ENCODE peak calls at places on chromosomes 3 and 15, in nine cellular contexts. R, D, U, M, I, P, K, E and J are unnamed samples.
A peak's percentile ranks its signal among the peaks of the same experiment; 100 is the strongest.

GRCh38 chr3:122676759-122677158 is 3.9 kb upstream of the PARP14 start:
- DNase-seq in R (no peak), D (no peak), U (no peak), M (no peak), I (no peak), P (no peak), K (no peak), E (no peak), J (no peak)

GRCh38 chr15:41262571-41262970 is 31.5 kb downstream of the CHP1 start:
- DNase-seq in R (no peak), D (no peak), U (no peak), M (no peak), I (no peak), P (no peak), K (no peak), E (no peak), J (no peak)

GRCh38 chr3:157103860-157104259 is 56.1 kb downstream of the CCNL1 start:
- DNase-seq in R (no peak), D (no peak), U (no peak), M (no peak), I (no peak), P (no peak), K (no peak), E (no peak), J (no peak)

GRCh38 chr3:5122741-5123706 is 932 bp downstream of the ARL8B start:
- DNase-seq in R (peak; percentile 50), D (peak; percentile 31), U (peak; percentile 70), M (peak; percentile 28), I (no peak), P (peak; percentile 46), K (no peak), E (no peak), J (no peak)

GRCh38 chr15:31267161-31268107 is 59.2 kb upstream of the KLF13 start:
- DNase-seq in R (no peak), D (no peak), U (peak; percentile 39), M (no peak), I (peak; percentile 44), P (no peak), K (no peak), E (no peak), J (peak; percentile 73)

GRCh38 chr15:73756947-73757513 is 3.9 kb upstream of the INSYN1 start:
- DNase-seq in R (no peak), D (no peak), U (no peak), M (no peak), I (no peak), P (no peak), K (no peak), E (no peak), J (no peak)

GRCh38 chr15:25714538-25714840 is 148.6 kb downstream of the ATP10A start:
- DNase-seq in R (no peak), D (no peak), U (peak; percentile 35), M (no peak), I (no peak), P (no peak), K (no peak), E (no peak), J (no peak)

GRCh38 chr3:133531981-133532380 is 41.5 kb upstream of the CDV3 start:
- DNase-seq in R (no peak), D (no peak), U (no peak), M (no peak), I (no peak), P (no peak), K (no peak), E (no peak), J (no peak)

GRCh38 chr3:57434041-57434440 is 110.1 kb downstream of the DNAH12 start:
- DNase-seq in R (no peak), D (no peak), U (no peak), M (no peak), I (no peak), P (no peak), K (no peak), E (no peak), J (no peak)

GRCh38 chr15:85477730-85478129 is 97.3 kb downstream of the AKAP13 start:
- DNase-seq in R (no peak), D (no peak), U (no peak), M (no peak), I (no peak), P (no peak), K (no peak), E (no peak), J (no peak)

GRCh38 chr3:11847035-11847394 is 330 bp upstream of the TAMM41 start:
- DNase-seq in R (no peak), D (no peak), U (no peak), M (no peak), I (no peak), P (no peak), K (no peak), E (no peak), J (no peak)

GRCh38 chr3:183527421-183527979 is 28.0 kb downstream of the KLHL6 start:
- DNase-seq in R (no peak), D (no peak), U (no peak), M (no peak), I (no peak), P (peak; percentile 62), K (no peak), E (no peak), J (no peak)

GRCh38 chr3:14780927-14781507 is 37.7 kb upstream of the FGD5 start:
- DNase-seq in R (no peak), D (no peak), U (peak; percentile 59), M (peak; percentile 75), I (no peak), P (peak; percentile 81), K (peak; percentile 81), E (peak; percentile 71), J (no peak)

GRCh38 chr3:116863842-116864626 is 154.5 kb downstream of the TUSC7 start:
- DNase-seq in R (peak; percentile 14), D (no peak), U (no peak), M (no peak), I (no peak), P (peak; percentile 22), K (no peak), E (peak; percentile 25), J (no peak)

GRCh38 chr3:56593455-56594158 is 36.6 kb downstream of the CCDC66 start:
- DNase-seq in R (no peak), D (no peak), U (no peak), M (no peak), I (no peak), P (no peak), K (no peak), E (no peak), J (no peak)

GRCh38 chr3:178140491-178140890 is 395.7 kb upstream of the KCNMB2 start:
- DNase-seq in R (no peak), D (no peak), U (no peak), M (no peak), I (no peak), P (no peak), K (no peak), E (no peak), J (no peak)

GRCh38 chr15:63121382-63122001 is at the start of gene LACTB:
- DNase-seq in R (peak; percentile 81), D (peak; percentile 86), U (peak; percentile 93), M (peak; percentile 91), I (peak; percentile 81), P (peak; percentile 91), K (peak; percentile 96), E (peak; percentile 84), J (peak; percentile 95)
- TF ChIP-seq CTCF in R (no peak), D (no peak), U (no peak), M (no peak), I (no peak), P (no peak), K (no peak), E (no peak), J (no peak)

DNA sequence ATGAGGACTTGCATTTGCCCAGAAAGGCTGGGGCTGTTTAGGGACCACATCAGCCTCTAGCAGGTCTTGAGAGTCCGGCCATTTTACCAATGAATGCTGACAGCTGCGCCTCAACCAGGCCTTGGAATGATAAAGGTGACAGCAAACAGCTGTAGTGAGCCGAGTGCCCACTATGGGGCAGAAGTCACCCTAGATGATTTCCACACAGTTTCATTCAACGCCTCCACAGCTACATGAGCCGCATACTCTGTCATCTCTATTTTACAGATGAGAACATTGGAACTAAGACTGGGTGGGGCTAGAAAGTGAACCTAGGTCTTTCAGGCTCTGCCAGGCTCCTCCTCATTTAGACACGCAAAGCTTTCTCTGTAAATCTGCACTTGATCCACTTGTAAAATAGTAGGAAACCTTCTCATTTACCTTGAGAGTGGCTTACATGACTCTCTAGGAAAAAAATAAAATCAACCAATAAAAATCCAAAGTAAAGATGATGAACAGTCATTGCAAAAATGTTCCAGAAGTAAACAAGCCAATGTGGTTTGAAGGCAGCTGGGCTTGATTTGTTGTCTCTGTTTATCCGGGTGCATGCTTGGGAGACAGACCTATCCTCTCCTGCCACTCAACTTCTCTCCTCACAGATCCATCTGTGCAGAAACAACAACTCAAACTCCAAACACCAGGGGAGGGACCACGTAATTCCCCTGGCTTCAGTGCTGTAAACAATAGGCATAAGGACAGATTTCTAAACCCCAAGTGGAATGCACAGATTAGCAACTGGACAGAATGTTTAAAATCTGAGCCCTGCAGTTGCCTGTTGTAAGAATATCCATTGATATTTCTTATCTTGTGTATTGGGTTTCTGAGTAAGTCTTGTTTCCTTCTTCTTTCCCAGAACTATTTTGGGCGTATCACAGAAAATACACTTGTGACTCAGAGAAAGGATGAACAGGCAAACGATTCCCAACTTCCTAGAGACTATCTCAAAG is 31.5 kb upstream of the LDHAL6B start:
- DNase-seq in R (peak; percentile 39), D (peak; percentile 43), U (no peak), M (peak; percentile 57), I (no peak), P (peak; percentile 29), K (no peak), E (peak; percentile 50), J (no peak)
- TF ChIP-seq CTCF in R (peak; percentile 61), D (peak; percentile 63), U (peak; percentile 58), M (peak; percentile 52), I (no peak), P (no peak), K (peak; percentile 55), E (peak; percentile 43), J (peak; percentile 74)

DNA sequence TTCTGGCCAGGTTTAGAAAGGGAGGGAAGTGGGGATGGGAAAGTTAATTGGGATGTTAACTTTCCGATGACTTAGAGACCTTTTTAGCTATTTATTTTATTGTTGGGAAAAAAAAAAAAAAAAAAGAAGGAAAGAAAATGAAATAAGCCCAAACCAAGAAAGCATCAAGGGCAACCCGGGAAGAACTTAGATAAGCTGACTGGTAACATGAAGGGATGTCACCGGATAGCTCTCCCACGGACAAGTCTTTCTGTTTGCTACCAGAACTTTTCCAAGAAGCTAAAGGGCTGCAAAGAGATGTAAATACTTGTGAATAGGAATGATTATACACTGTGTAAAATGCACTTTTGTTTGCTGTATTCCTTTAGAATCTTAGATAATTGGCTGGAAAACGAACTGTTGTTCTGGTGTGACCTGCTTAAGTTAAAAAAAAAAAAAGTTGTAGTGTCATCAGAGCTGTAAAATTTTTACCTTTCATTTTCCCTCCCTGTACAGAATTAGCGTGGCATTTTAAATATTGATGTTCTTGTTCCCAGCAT is 2.8 kb downstream of the FOXB1 start:
- DNase-seq in R (no peak), D (no peak), U (no peak), M (no peak), I (no peak), P (no peak), K (no peak), E (no peak), J (no peak)
- TF ChIP-seq CTCF in R (no peak), D (no peak), U (no peak), M (no peak), I (no peak), P (no peak), K (no peak), E (no peak), J (no peak)

GRCh38 chr3:180017846-180018245 is 18.9 kb downstream of the PEX5L start:
- DNase-seq in R (no peak), D (no peak), U (no peak), M (no peak), I (no peak), P (no peak), K (no peak), E (no peak), J (no peak)

GRCh38 chr3:180018588-180018987 is 18.1 kb downstream of the PEX5L start:
- DNase-seq in R (no peak), D (no peak), U (no peak), M (no peak), I (no peak), P (peak; percentile 31), K (no peak), E (no peak), J (no peak)
- TF ChIP-seq CTCF in R (peak; percentile 23), D (no peak), U (no peak), M (no peak), I (no peak), P (peak; percentile 4), K (no peak), E (no peak), J (no peak)